ENCODE peak calls at places on chromosomes 3 and 15, in five cellular contexts. B, K, Z, O and J are unnamed samples. For H3K9me3, the result is how much of the 10 kb centered on the place peaks cover.

GRCh38 chr3:112020653-112021052 is 13.9 kb upstream of the TMPRSS7 start:
- DNase-seq in B (no peak), K (no peak), Z (no peak), O (peak), J (no peak)

GRCh38 chr3:57068437-57069089 is 8.1 kb downstream of the SPATA12 start:
- DNase-seq in B (peak), K (peak), Z (no peak), O (peak), J (peak)

GRCh38 chr3:70856414-70857162 is 544.1 kb upstream of the MDFIC2 start:
- DNase-seq in B (no peak), K (no peak), Z (no peak), O (no peak), J (no peak)

GRCh38 chr3:89104499-89104898 is 2.9 kb upstream of the EPHA3 start:
- DNase-seq in B (no peak), K (no peak), Z (no peak), O (no peak), J (no peak)

GRCh38 chr3:68535782-68536181 is 396.6 kb downstream of the TAFA4 start:
- DNase-seq in B (no peak), K (no peak), Z (no peak), O (no peak), J (no peak)

GRCh38 chr3:17431477-17432045 is 310.9 kb downstream of the TBC1D5 start:
- DNase-seq in B (no peak), K (no peak), Z (no peak), O (no peak), J (no peak)

GRCh38 chr3:195011231-195011834 is 259.6 kb downstream of the XXYLT1 start:
- DNase-seq in B (no peak), K (no peak), Z (no peak), O (no peak), J (no peak)

GRCh38 chr3:9778102-9778501 is 8.4 kb upstream of the CAMK1 start:
- DNase-seq in B (no peak), K (no peak), Z (no peak), O (no peak), J (no peak)

GRCh38 chr3:58665410-58665809 is 1.2 kb downstream of the FAM3D start:
- DNase-seq in B (no peak), K (no peak), Z (no peak), O (no peak), J (no peak)

DNA sequence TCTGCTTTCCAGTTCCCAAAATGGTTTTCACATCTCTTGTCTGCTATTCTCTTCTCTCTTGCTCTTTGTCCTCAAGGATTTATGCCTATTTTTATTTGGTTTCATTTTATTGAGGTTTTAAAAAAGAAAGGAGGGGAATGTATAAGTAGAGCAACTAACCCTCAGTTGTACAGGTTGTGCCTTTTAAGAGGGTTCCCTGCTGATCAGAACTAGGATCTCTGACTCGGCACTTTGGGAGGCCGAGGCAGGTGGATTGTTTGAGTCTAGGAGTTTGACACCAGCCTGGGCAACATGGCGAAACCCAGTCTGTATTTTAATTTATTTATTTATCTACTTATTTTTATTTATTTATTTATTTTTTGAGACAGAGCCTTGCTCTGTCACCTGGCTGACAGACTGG is 123.6 kb downstream of the ZNF609 start:
- DNase-seq in B (no peak), K (no peak), Z (no peak), O (no peak), J (no peak)
- H3K9me3 ChIP-seq in B (under half), K (under half), Z (under half), O (under half), J (under half)

GRCh38 chr15:77396692-77397091 is 23.2 kb downstream of the PEAK1 start:
- DNase-seq in B (no peak), K (no peak), Z (no peak), O (no peak), J (no peak)
- H3K9me3 ChIP-seq in B (under half), K (half or more), Z (under half), O (under half), J (under half)

GRCh38 chr3:187131981-187132380 is 7.3 kb downstream of the RPL39L start:
- DNase-seq in B (no peak), K (no peak), Z (no peak), O (no peak), J (no peak)
- H3K9me3 ChIP-seq in B (under half), K (under half), Z (under half), O (under half), J (under half)

GRCh38 chr3:123343296-123344174 is 105.4 kb downstream of the ADCY5 start:
- DNase-seq in B (no peak), K (peak), Z (no peak), O (no peak), J (no peak)

GRCh38 chr3:123344175-123344908 is 104.5 kb downstream of the ADCY5 start:
- DNase-seq in B (peak), K (peak), Z (no peak), O (no peak), J (peak)

GRCh38 chr3:123346041-123346440 is 102.8 kb downstream of the ADCY5 start:
- DNase-seq in B (no peak), K (no peak), Z (no peak), O (no peak), J (no peak)

GRCh38 chr3:123346726-123347125 is 102.2 kb downstream of the ADCY5 start:
- DNase-seq in B (no peak), K (peak), Z (no peak), O (no peak), J (no peak)

GRCh38 chr3:123344941-123345594 is 103.8 kb downstream of the ADCY5 start:
- DNase-seq in B (no peak), K (peak), Z (no peak), O (peak), J (no peak)
- H3K9me3 ChIP-seq in B (under half), K (under half), Z (under half), O (under half), J (under half)